ENCODE peak calls at places on chromosomes 5 and 9, in nine cellular contexts. H is GM23248, W is GM23338, S is SK-N-SH, G is PC-3, Y is neural progenitor cell, Z is MM.1S, B is hepatocyte, D is HCT116. R is an unnamed sample.

GRCh38 chr5:109866051-109866450 is 176.3 kb downstream of the MAN2A1 start:
- DNase-seq in D (no peak), H (peak), Y (no peak), S (no peak), W (no peak), Z (no peak), B (no peak), G (peak), R (no peak)

GRCh38 chr9:110714314-110714713 is 45.7 kb downstream of the MUSK start:
- DNase-seq in Y (no peak), D (no peak), H (no peak), W (peak), B (peak), S (no peak), G (peak), Z (no peak), R (no peak)

GRCh38 chr5:169251685-169252084 is 49.3 kb downstream of the SLIT3 start:
- DNase-seq in Y (no peak), B (no peak), G (no peak), W (no peak), D (no peak), H (peak), Z (no peak), S (peak), R (no peak)

GRCh38 chr5:6261668-6262067 is 116.7 kb downstream of the MED10 start:
- DNase-seq in D (no peak), S (no peak), Y (no peak), Z (no peak), W (no peak), H (no peak), G (peak), B (no peak), R (no peak)

GRCh38 chr5:55406292-55406691 is 98.5 kb downstream of the MTREX start:
- DNase-seq in H (no peak), W (peak), Y (no peak), G (no peak), D (no peak), B (no peak), S (no peak), Z (no peak), R (no peak)

GRCh38 chr9:97511762-97512429 is 10.4 kb downstream of the TMOD1 start:
- DNase-seq in W (no peak), Z (no peak), S (no peak), Y (no peak), B (no peak), G (peak), H (no peak), D (no peak), R (no peak)

GRCh38 chr5:42858709-42859108 is 47.0 kb upstream of the SELENOP start:
- DNase-seq in S (no peak), Y (peak), D (no peak), G (no peak), H (no peak), Z (no peak), B (no peak), W (peak), R (no peak)

GRCh38 chr9:16134351-16134750 is 581.5 kb downstream of the CCDC171 start:
- DNase-seq in G (peak), S (no peak), W (no peak), H (peak), Y (no peak), B (no peak), D (no peak), Z (no peak), R (no peak)

GRCh38 chr5:1479581-1480188 is 34.4 kb upstream of the SLC6A3 start:
- DNase-seq in Z (no peak), D (no peak), W (peak), B (peak), Y (peak), S (peak), G (peak), H (peak), R (peak)

GRCh38 chr5:179679014-179679674 is 1.7 kb downstream of the CBY3 start:
- DNase-seq in S (peak), D (no peak), W (peak), Y (peak), G (no peak), Z (no peak), H (peak), B (peak), R (peak)

GRCh38 chr5:179798771-179799643 is 5.2 kb downstream of the LTC4S start:
- DNase-seq in Z (no peak), S (no peak), W (no peak), Y (no peak), H (no peak), D (no peak), B (no peak), G (no peak), R (no peak)

GRCh38 chr9:19976226-19976625 is 187.4 kb upstream of the SLC24A2 start:
- DNase-seq in Y (no peak), B (no peak), S (no peak), D (no peak), W (no peak), Z (no peak), G (peak), H (no peak), R (peak)

GRCh38 chr5:16574789-16575785 is 41.7 kb downstream of the RETREG1 start:
- DNase-seq in G (peak), D (no peak), H (peak), Y (peak), W (peak), Z (no peak), B (no peak), S (no peak), R (no peak)

GRCh38 chr9:16871358-16872151 is 1.1 kb upstream of the BNC2 start:
- DNase-seq in G (peak), B (peak), Z (peak), Y (peak), H (peak), D (no peak), S (peak), W (peak), R (no peak)

GRCh38 chr5:128920345-128921215 is 44.7 kb upstream of the SLC27A6 start:
- DNase-seq in D (peak), B (no peak), G (peak), W (no peak), Y (no peak), S (no peak), Z (no peak), H (peak), R (no peak)

GRCh38 chr5:43900974-43901373 is 298.0 kb downstream of the NNT start:
- DNase-seq in Y (no peak), H (no peak), B (no peak), Z (no peak), S (no peak), G (no peak), D (no peak), W (no peak), R (no peak)

GRCh38 chr9:79603222-79603925 is 31.6 kb downstream of the TLE4 start:
- DNase-seq in H (no peak), Z (no peak), D (no peak), G (no peak), B (no peak), W (no peak), S (no peak), Y (no peak), R (no peak)

GRCh38 chr9:137740311-137740710 is 121.5 kb downstream of the EHMT1 start:
- DNase-seq in W (no peak), S (peak), B (peak), Z (no peak), G (no peak), D (no peak), Y (no peak), H (peak), R (no peak)

GRCh38 chr9:34454571-34455065 is 3.8 kb downstream of the FAM219A start:
- DNase-seq in D (peak), Z (no peak), W (peak), G (peak), B (no peak), H (peak), S (peak), Y (no peak), R (no peak)

GRCh38 chr5:138603521-138603920 is 28.3 kb upstream of the HSPA9 start:
- DNase-seq in Y (peak), W (no peak), D (no peak), B (peak), Z (peak), H (no peak), S (no peak), G (no peak), R (no peak)

GRCh38 chr5:80198399-80198798 is 57.4 kb downstream of the SERINC5 start:
- DNase-seq in G (no peak), S (no peak), W (no peak), Z (no peak), D (no peak), Y (no peak), H (no peak), B (no peak), R (no peak)

GRCh38 chr5:10509593-10509992 is 54.3 kb upstream of the ANKRD33B start:
- DNase-seq in G (no peak), W (no peak), S (no peak), Y (no peak), D (no peak), Z (no peak), B (no peak), H (no peak), R (no peak)

DNA sequence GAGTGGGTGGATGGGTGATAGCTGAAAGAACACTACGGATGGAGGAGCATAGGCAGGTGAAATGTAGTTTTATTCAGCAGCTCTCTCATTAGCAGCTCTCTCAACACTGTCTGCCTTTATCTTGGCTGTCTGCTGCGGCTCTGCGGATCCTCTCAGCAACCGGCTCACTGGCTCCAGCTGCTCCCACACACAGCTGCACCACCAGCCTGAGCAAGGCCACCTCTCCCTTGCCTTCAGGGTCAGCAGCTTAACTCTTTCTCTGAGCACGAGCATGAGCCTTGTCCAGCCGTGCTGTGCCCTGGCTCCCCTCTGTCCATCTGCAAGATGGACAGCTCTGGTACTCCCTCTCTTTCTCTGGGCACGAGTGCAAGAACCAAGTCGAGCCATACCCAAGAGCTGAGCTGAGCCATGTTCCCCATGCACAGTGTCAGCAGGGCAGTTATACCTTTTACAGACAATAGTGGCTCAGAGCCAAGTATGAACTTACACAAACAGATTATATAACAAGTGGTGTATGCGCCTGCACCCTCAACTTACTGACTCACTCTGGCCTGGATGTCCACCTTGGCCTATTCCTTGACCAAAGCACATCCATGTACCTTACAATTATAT is 108.5 kb downstream of the MACIR start:
- DNase-seq in B (no peak), S (no peak), D (no peak), Z (no peak), H (no peak), W (no peak), Y (peak), G (no peak), R (no peak)
- TF ChIP-seq EZH2phosphoT487 in B (no peak), S (no peak), D (no peak), Z (no peak), H (no peak), W (no peak), Y (no peak), G (no peak), R (no peak)

GRCh38 chr5:107776506-107776905 is 105.8 kb upstream of the EFNA5 start:
- DNase-seq in Y (no peak), D (no peak), W (no peak), B (no peak), Z (no peak), S (no peak), G (no peak), H (no peak), R (no peak)

GRCh38 chr5:107781451-107781850 is 110.7 kb upstream of the EFNA5 start:
- DNase-seq in Y (no peak), B (no peak), S (no peak), W (no peak), D (no peak), G (peak), H (no peak), Z (no peak), R (no peak)

GRCh38 chr5:107777161-107777740 is 106.5 kb upstream of the EFNA5 start:
- DNase-seq in W (no peak), Y (no peak), H (no peak), G (no peak), B (no peak), D (no peak), S (no peak), Z (no peak), R (no peak)

GRCh38 chr5:107779472-107779871 is 108.7 kb upstream of the EFNA5 start:
- DNase-seq in D (no peak), Z (no peak), H (no peak), W (no peak), S (peak), G (no peak), Y (no peak), B (no peak), R (no peak)

GRCh38 chr5:107778651-107779050 is 107.9 kb upstream of the EFNA5 start:
- DNase-seq in G (no peak), Z (no peak), W (no peak), B (no peak), D (no peak), Y (no peak), S (no peak), H (no peak), R (no peak)
- H3K27ac ChIP-seq in G (no peak), Z (no peak), W (no peak), B (no peak), D (no peak), Y (no peak), S (no peak), H (no peak), R (no peak)

GRCh38 chr5:159052282-159053011 is 47.3 kb downstream of the EBF1 start:
- DNase-seq in W (peak), Y (peak), D (no peak), S (no peak), H (peak), Z (no peak), B (no peak), G (no peak), R (peak)

GRCh38 chr5:159048298-159048697 is 51.4 kb downstream of the EBF1 start:
- DNase-seq in W (no peak), B (no peak), Y (no peak), H (no peak), D (no peak), Z (no peak), G (no peak), S (no peak), R (no peak)

GRCh38 chr5:159051431-159052281 is 48.1 kb downstream of the EBF1 start:
- DNase-seq in D (no peak), W (peak), G (peak), H (peak), S (no peak), Y (peak), Z (no peak), B (peak), R (peak)

GRCh38 chr5:159050408-159051091 is 49.2 kb downstream of the EBF1 start:
- DNase-seq in Y (peak), W (no peak), B (no peak), Z (no peak), G (peak), H (peak), S (no peak), D (no peak), R (peak)

GRCh38 chr5:159049844-159050318 is 49.8 kb downstream of the EBF1 start:
- DNase-seq in W (peak), H (peak), Z (no peak), G (peak), B (peak), Y (no peak), D (no peak), S (peak), R (peak)
- H2AFZ ChIP-seq in W (no peak), H (peak), Z (no peak), G (peak), B (no peak), Y (no peak), D (no peak), S (peak), R (peak)

GRCh38 chr9:136316896-136317676 is 10.3 kb upstream of the GPSM1 start:
- DNase-seq in D (no peak), Y (no peak), B (no peak), W (no peak), H (no peak), G (no peak), Z (no peak), S (no peak), R (no peak)
- TF ChIP-seq EZH2phosphoT487 in D (no peak), Y (no peak), B (no peak), W (no peak), H (no peak), G (no peak), Z (no peak), S (no peak), R (no peak)

GRCh38 chr9:33172256-33172678 is 5.1 kb upstream of the B4GALT1 start:
- DNase-seq in Y (no peak), H (peak), G (peak), S (no peak), W (no peak), B (peak), D (no peak), Z (no peak), R (no peak)
- H3K27ac ChIP-seq in Y (no peak), H (peak), G (no peak), S (no peak), W (no peak), B (peak), D (no peak), Z (no peak), R (no peak)

GRCh38 chr9:70076678-70077077 is 33.0 kb downstream of the MAMDC2 start:
- DNase-seq in G (no peak), D (no peak), Z (no peak), H (no peak), Y (no peak), S (no peak), W (no peak), B (no peak), R (no peak)
- H2AFZ ChIP-seq in G (no peak), D (no peak), Z (no peak), H (no peak), Y (no peak), S (no peak), W (no peak), B (no peak), R (no peak)

GRCh38 chr9:133461975-133462374 is 2.2 kb downstream of the CACFD1 start:
- DNase-seq in G (no peak), D (no peak), H (no peak), S (no peak), W (no peak), B (no peak), Z (peak), Y (no peak), R (peak)
- TF ChIP-seq EZH2phosphoT487 in G (no peak), D (no peak), H (no peak), S (no peak), W (no peak), B (no peak), Z (no peak), Y (no peak), R (no peak)